ENCODE peak calls at places on chromosomes 7 and 10, in eight cellular contexts. X, Z, A, Y, G, H, V and P are unnamed samples.
A peak's percentile ranks its signal among the peaks of the same experiment; 100 is the strongest.

GRCh38 chr10:35379226-35380137 is 43.2 kb downstream of the CCNY start:
- DNase-seq in X (no peak), Z (peak; percentile 99), A (no peak), Y (no peak), G (peak; percentile 93), H (no peak), V (no peak), P (no peak)

GRCh38 chr10:47095211-47095610 is 184.0 kb downstream of the PTPN20 start:
- DNase-seq in X (no peak), Z (no peak), A (no peak), Y (no peak), G (no peak), H (peak; percentile 41), V (no peak), P (no peak)

GRCh38 chr7:116984917-116985316 is 31.6 kb downstream of the ST7 start:
- DNase-seq in X (peak; percentile 52), Z (peak; percentile 45), A (no peak), Y (no peak), G (peak; percentile 58), H (no peak), V (no peak), P (no peak)

GRCh38 chr7:149218469-149219420 is 20.7 kb upstream of the ZNF212 start:
- DNase-seq in X (no peak), Z (no peak), A (no peak), Y (no peak), G (no peak), H (no peak), V (no peak), P (no peak)

GRCh38 chr7:47536705-47537611 is 45.0 kb downstream of the TNS3 start:
- DNase-seq in X (peak; percentile 86), Z (no peak), A (peak; percentile 59), Y (no peak), G (no peak), H (peak; percentile 88), V (peak; percentile 43), P (peak; percentile 80)

GRCh38 chr10:95485030-95485429 is 76.1 kb downstream of the SORBS1 start:
- DNase-seq in X (no peak), Z (peak; percentile 14), A (no peak), Y (no peak), G (no peak), H (no peak), V (no peak), P (no peak)

GRCh38 chr7:1700086-1700485 is 30.0 kb downstream of the ELFN1 start:
- DNase-seq in X (peak; percentile 4), Z (no peak), A (no peak), Y (no peak), G (peak; percentile 1), H (no peak), V (no peak), P (no peak)

GRCh38 chr7:45157653-45158401 is at the start of gene RAMP3:
- DNase-seq in X (peak; percentile 88), Z (no peak), A (no peak), Y (no peak), G (no peak), H (peak; percentile 85), V (no peak), P (peak; percentile 55)

GRCh38 chr10:47336387-47337134 is 11.6 kb upstream of the RBP3 start:
- DNase-seq in X (no peak), Z (no peak), A (no peak), Y (no peak), G (peak; percentile 81), H (no peak), V (no peak), P (no peak)

GRCh38 chr10:77738496-77739158 is 101.0 kb upstream of the KCNMA1 start:
- DNase-seq in X (no peak), Z (peak; percentile 28), A (no peak), Y (no peak), G (no peak), H (no peak), V (no peak), P (no peak)

GRCh38 chr10:17349009-17349349 is 105.4 kb downstream of the ST8SIA6 start:
- DNase-seq in X (peak; percentile 16), Z (no peak), A (no peak), Y (no peak), G (no peak), H (no peak), V (no peak), P (no peak)

GRCh38 chr10:79358811-79359210 is 11.5 kb downstream of the PPIF start:
- DNase-seq in X (no peak), Z (no peak), A (peak; percentile 70), Y (no peak), G (peak; percentile 9), H (no peak), V (no peak), P (peak; percentile 18)

GRCh38 chr7:90560730-90561129 is 35.4 kb upstream of the CDK14 start:
- DNase-seq in X (no peak), Z (no peak), A (no peak), Y (no peak), G (no peak), H (no peak), V (no peak), P (no peak)

GRCh38 chr10:32035038-32035437 is 21.2 kb downstream of the KIF5B start:
- DNase-seq in X (no peak), Z (no peak), A (no peak), Y (no peak), G (no peak), H (no peak), V (no peak), P (no peak)

GRCh38 chr7:138458576-138459234 is 1.4 kb upstream of the TRIM24 start:
- DNase-seq in X (no peak), Z (no peak), A (no peak), Y (no peak), G (no peak), H (no peak), V (no peak), P (no peak)

GRCh38 chr10:12534824-12535223 is 185.5 kb downstream of the CAMK1D start:
- DNase-seq in X (peak; percentile 77), Z (no peak), A (no peak), Y (no peak), G (peak; percentile 40), H (no peak), V (no peak), P (no peak)

GRCh38 chr10:44788820-44789167 is 122.3 kb upstream of the TMEM72 start:
- DNase-seq in X (no peak), Z (no peak), A (no peak), Y (no peak), G (peak; percentile 18), H (no peak), V (no peak), P (no peak)

GRCh38 chr10:74982634-74982982 is 128.8 kb upstream of the SAMD8 start:
- DNase-seq in X (no peak), Z (no peak), A (no peak), Y (no peak), G (no peak), H (no peak), V (no peak), P (no peak)

GRCh38 chr7:72435913-72436480 is 23.9 kb upstream of the CALN1 start:
- DNase-seq in X (no peak), Z (no peak), A (no peak), Y (no peak), G (no peak), H (no peak), V (no peak), P (no peak)

GRCh38 chr7:66894463-66895080 is 26.5 kb upstream of the TMEM248 start:
- DNase-seq in X (no peak), Z (peak; percentile 22), A (no peak), Y (no peak), G (no peak), H (no peak), V (no peak), P (no peak)

GRCh38 chr10:122121059-122121458 is 132.1 kb downstream of the TACC2 start:
- DNase-seq in X (no peak), Z (no peak), A (no peak), Y (no peak), G (no peak), H (no peak), V (no peak), P (no peak)

GRCh38 chr7:30436046-30436445 is 42.5 kb downstream of the NOD1 start:
- DNase-seq in X (no peak), Z (no peak), A (no peak), Y (no peak), G (no peak), H (no peak), V (no peak), P (peak; percentile 45)

GRCh38 chr10:121187375-121187774 is 336.2 kb downstream of the WDR11 start:
- DNase-seq in X (no peak), Z (no peak), A (no peak), Y (no peak), G (no peak), H (no peak), V (no peak), P (no peak)

GRCh38 chr7:77415474-77415821 is 701 bp downstream of the GSAP start:
- DNase-seq in X (no peak), Z (no peak), A (peak; percentile 48), Y (no peak), G (no peak), H (peak; percentile 88), V (no peak), P (no peak)

GRCh38 chr10:79272353-79272752 is 74.9 kb upstream of the PPIF start:
- DNase-seq in X (no peak), Z (no peak), A (no peak), Y (no peak), G (no peak), H (no peak), V (no peak), P (peak; percentile 92)

DNA sequence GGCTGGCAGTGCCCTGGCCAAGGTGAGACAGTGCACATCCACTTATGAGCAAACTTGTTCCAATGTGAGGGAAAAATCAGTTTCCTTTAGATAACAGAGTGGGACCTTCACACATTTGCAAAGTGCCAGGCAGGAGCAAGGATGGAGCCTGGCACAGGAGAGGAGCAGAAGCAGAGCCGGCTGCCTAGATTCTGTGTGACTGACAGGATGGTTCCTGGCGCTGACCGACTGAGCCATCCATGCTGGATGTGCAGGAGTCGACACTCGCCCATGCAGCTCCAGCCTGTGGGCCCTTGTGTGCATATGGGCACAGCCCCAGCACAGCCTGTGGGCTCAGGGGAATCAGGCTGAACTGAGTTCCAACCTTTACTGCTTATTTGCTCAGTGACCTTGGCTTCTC is 346.5 kb downstream of the GRID1 start:
- DNase-seq in X (no peak), Z (no peak), A (no peak), Y (no peak), G (no peak), H (no peak), V (no peak), P (no peak)
- TF ChIP-seq POLR2AphosphoS5 in X (no peak), Z (no peak), A (no peak), Y (no peak), G (no peak), H (no peak), V (no peak), P (no peak)

GRCh38 chr7:158043461-158044155 is 544.0 kb downstream of the PTPRN2 start:
- DNase-seq in X (no peak), Z (no peak), A (no peak), Y (no peak), G (no peak), H (no peak), V (no peak), P (peak; percentile 57)
- H3K9me3 ChIP-seq in X (peaks cover 6% of the 10 kb centered on the region), Z (peaks cover 16% of the 10 kb centered on the region), A (peaks cover 14% of the 10 kb centered on the region), Y (no peaks in the 10 kb centered on the region), G (no peaks in the 10 kb centered on the region), H (peaks cover 17% of the 10 kb centered on the region), V (peaks cover 16% of the 10 kb centered on the region), P (peaks cover 2% of the 10 kb centered on the region)

GRCh38 chr10:71211759-71212248 is 566 bp upstream of the UNC5B start:
- DNase-seq in X (no peak), Z (no peak), A (no peak), Y (no peak), G (no peak), H (no peak), V (no peak), P (no peak)
- H3K4me3 ChIP-seq in X (peak overlapping the region; percentile 98), Z (peak overlapping the region; percentile 33), A (peak overlapping the region; percentile 67), Y (peak overlapping the region; percentile 38), G (peak overlapping the region; percentile 53), H (peak overlapping the region; percentile 87), V (peak overlapping the region; percentile 53), P (peak overlapping the region; percentile 65)

GRCh38 chr7:110766874-110767273 is 324.1 kb upstream of the LRRN3 start:
- DNase-seq in X (no peak), Z (peak; percentile 35), A (no peak), Y (no peak), G (no peak), H (no peak), V (no peak), P (no peak)
- TF ChIP-seq POLR2AphosphoS5 in X (no peak), Z (no peak), A (no peak), Y (no peak), G (no peak), H (no peak), V (no peak), P (no peak)